ENCODE peak calls at places on chromosomes 11 and 22, in ten cellular contexts. D, N, E, M, K, Q, A, L, T and Y are unnamed samples.

GRCh38 chr22:32752326-32752725 is 49.2 kb upstream of the TIMP3 start:
- DNase-seq in D (no peak), N (no peak), E (no peak), M (no peak), K (no peak), Q (no peak), A (no peak), L (no peak), T (no peak), Y (peak; percentile 8)

GRCh38 chr11:45798793-45799441 is 6.0 kb upstream of the SLC35C1 start:
- DNase-seq in D (no peak), N (no peak), E (no peak), M (no peak), K (no peak), Q (peak; percentile 31), A (no peak), L (peak; percentile 17), T (no peak), Y (no peak)

GRCh38 chr11:86476109-86476861 is 101.6 kb downstream of the CCDC81 start:
- DNase-seq in D (no peak), N (no peak), E (no peak), M (no peak), K (peak; percentile 28), Q (no peak), A (no peak), L (no peak), T (no peak), Y (no peak)

GRCh38 chr22:36237462-36238347 is 1.6 kb downstream of the APOL2 start:
- DNase-seq in D (no peak), N (no peak), E (no peak), M (no peak), K (no peak), Q (no peak), A (no peak), L (no peak), T (peak; percentile 75), Y (no peak)

GRCh38 chr11:92941676-92942571 is 27.5 kb upstream of the MTNR1B start:
- DNase-seq in D (no peak), N (no peak), E (no peak), M (peak; percentile 56), K (peak; percentile 11), Q (no peak), A (no peak), L (peak; percentile 11), T (no peak), Y (peak; percentile 33)

GRCh38 chr11:129836979-129837378 is 21.3 kb downstream of the TMEM45B start:
- DNase-seq in D (no peak), N (no peak), E (no peak), M (no peak), K (no peak), Q (no peak), A (no peak), L (no peak), T (no peak), Y (no peak)

GRCh38 chr11:59174664-59175033 is 2.7 kb downstream of the DTX4 start:
- DNase-seq in D (no peak), N (no peak), E (no peak), M (no peak), K (no peak), Q (no peak), A (peak; percentile 39), L (no peak), T (no peak), Y (peak; percentile 80)

GRCh38 chr11:122145715-122146274 is 29.8 kb upstream of the BLID start:
- DNase-seq in D (no peak), N (no peak), E (no peak), M (no peak), K (no peak), Q (no peak), A (no peak), L (no peak), T (no peak), Y (peak; percentile 30)

GRCh38 chr11:57787920-57788716 is 26.5 kb downstream of the CTNND1 start:
- DNase-seq in D (no peak), N (no peak), E (peak; percentile 70), M (peak; percentile 93), K (no peak), Q (no peak), A (no peak), L (no peak), T (no peak), Y (no peak)

GRCh38 chr11:104782377-104782754 is 115.9 kb downstream of the CASP12 start:
- DNase-seq in D (no peak), N (no peak), E (no peak), M (no peak), K (no peak), Q (no peak), A (no peak), L (no peak), T (no peak), Y (no peak)

GRCh38 chr22:37193629-37194191 is 5.7 kb upstream of the C1QTNF6 start:
- DNase-seq in D (no peak), N (no peak), E (no peak), M (peak; percentile 84), K (no peak), Q (no peak), A (no peak), L (no peak), T (no peak), Y (peak; percentile 49)

GRCh38 chr22:48662476-48663150 is 1165.1 kb downstream of the BRD1 start:
- DNase-seq in D (no peak), N (no peak), E (no peak), M (no peak), K (no peak), Q (no peak), A (no peak), L (no peak), T (no peak), Y (no peak)

GRCh38 chr22:22371031-22371541 is 126.5 kb downstream of the VPREB1 start:
- DNase-seq in D (no peak), N (no peak), E (no peak), M (peak; percentile 13), K (no peak), Q (no peak), A (no peak), L (no peak), T (no peak), Y (no peak)

GRCh38 chr11:126697937-126698336 is 302.6 kb downstream of the KIRREL3 start:
- DNase-seq in D (no peak), N (no peak), E (no peak), M (no peak), K (no peak), Q (no peak), A (no peak), L (peak; percentile 85), T (no peak), Y (no peak)

GRCh38 chr11:66371627-66372415 is at the start of gene SLC29A2:
- DNase-seq in D (no peak), N (no peak), E (peak; percentile 61), M (peak; percentile 94), K (no peak), Q (peak; percentile 82), A (peak; percentile 100), L (peak; percentile 47), T (peak; percentile 79), Y (no peak)

GRCh38 chr11:38176812-38177322 is 1578.8 kb upstream of the RAG2 start:
- DNase-seq in D (no peak), N (no peak), E (no peak), M (no peak), K (no peak), Q (no peak), A (no peak), L (no peak), T (no peak), Y (no peak)

GRCh38 chr11:118211006-118211405 is 13.8 kb downstream of the JAML start:
- DNase-seq in D (no peak), N (no peak), E (no peak), M (no peak), K (peak; percentile 14), Q (no peak), A (no peak), L (no peak), T (no peak), Y (peak; percentile 1)

GRCh38 chr22:20429254-20430100 is 8.1 kb downstream of the SCARF2 start:
- DNase-seq in D (no peak), N (no peak), E (no peak), M (peak; percentile 78), K (no peak), Q (no peak), A (peak; percentile 42), L (no peak), T (peak; percentile 86), Y (no peak)

GRCh38 chr11:106012744-106013143 is 9.3 kb downstream of the MSANTD4 start:
- DNase-seq in D (no peak), N (no peak), E (no peak), M (peak; percentile 9), K (peak; percentile 96), Q (no peak), A (no peak), L (no peak), T (no peak), Y (peak; percentile 9)

GRCh38 chr22:39574779-39575551 is 4.4 kb downstream of the CACNA1I start:
- DNase-seq in D (no peak), N (peak; percentile 44), E (no peak), M (peak; percentile 19), K (peak; percentile 88), Q (no peak), A (peak; percentile 69), L (no peak), T (peak; percentile 85), Y (peak; percentile 86)

GRCh38 chr22:37187891-37188761 is at the start of gene C1QTNF6:
- DNase-seq in D (no peak), N (no peak), E (no peak), M (no peak), K (no peak), Q (no peak), A (peak; percentile 58), L (no peak), T (peak; percentile 79), Y (no peak)

GRCh38 chr11:64238076-64238475 is 2.8 kb upstream of the FKBP2 start:
- DNase-seq in D (no peak), N (no peak), E (no peak), M (no peak), K (no peak), Q (no peak), A (no peak), L (no peak), T (no peak), Y (no peak)